ENCODE peak calls at places on chromosomes 7 and 10, in four cellular contexts. E is CD4-positive, alpha-beta T cell; Q is cardiac muscle cell; L is WERI-Rb-1. R is an unnamed sample.

GRCh38 chr7:50960621-50961310 is 178.1 kb upstream of the GRB10 start:
- DNase-seq in E (no peak), Q (no peak), L (no peak), R (no peak)

GRCh38 chr7:107594961-107595737 is 15.1 kb downstream of the BCAP29 start:
- DNase-seq in E (no peak), Q (peak), L (no peak), R (no peak)

GRCh38 chr7:132402096-132402495 is 174.2 kb downstream of the PLXNA4 start:
- DNase-seq in E (no peak), Q (no peak), L (no peak), R (no peak)

GRCh38 chr7:11373546-11374142 is 400.0 kb downstream of the PHF14 start:
- DNase-seq in E (no peak), Q (peak), L (no peak), R (no peak)

GRCh38 chr7:101996131-101996691 is 178.8 kb downstream of the CUX1 start:
- DNase-seq in E (no peak), Q (no peak), L (no peak), R (no peak)

GRCh38 chr7:137618748-137619147 is 228.0 kb downstream of the DGKI start:
- DNase-seq in E (no peak), Q (no peak), L (no peak), R (no peak)

GRCh38 chr10:6074489-6075301 is 12.5 kb upstream of the IL2RA start:
- DNase-seq in E (no peak), Q (peak), L (no peak), R (no peak)

GRCh38 chr7:98242934-98243333 is 9.1 kb downstream of the TECPR1 start:
- DNase-seq in E (no peak), Q (no peak), L (no peak), R (no peak)

GRCh38 chr7:107284911-107285479 is 116.2 kb downstream of the HBP1 start:
- DNase-seq in E (no peak), Q (peak), L (no peak), R (no peak)

DNA sequence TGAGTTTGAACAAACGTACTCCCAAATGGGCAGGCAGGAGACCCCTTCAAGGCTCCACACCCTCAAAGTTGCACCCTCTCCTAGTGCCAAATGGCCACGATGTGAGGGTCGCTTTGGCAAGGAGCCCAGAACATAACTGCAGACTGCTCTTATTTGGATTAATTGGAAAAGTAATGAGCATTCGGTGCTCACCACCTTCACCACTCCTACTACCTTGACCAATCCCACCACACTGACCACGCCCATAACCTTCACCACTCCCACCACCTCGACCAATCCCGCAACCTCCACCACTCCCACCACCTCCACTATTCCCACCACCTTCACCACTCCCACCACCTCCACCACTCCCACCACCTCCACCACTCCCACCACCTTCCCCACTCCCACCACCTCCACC is 94.7 kb upstream of the PAX2 start:
- DNase-seq in E (no peak), Q (no peak), L (no peak), R (no peak)
- TF ChIP-seq CTCF in E (no peak), Q (no peak), L (no peak), R (no peak)

GRCh38 chr7:41693150-41693997 is 9.5 kb downstream of the INHBA start:
- DNase-seq in E (no peak), Q (peak), L (no peak), R (no peak)
- TF ChIP-seq CTCF in E (no peak), Q (peak), L (no peak), R (peak)

GRCh38 chr7:80044796-80045195 is 89.8 kb upstream of the GNAI1 start:
- DNase-seq in E (no peak), Q (no peak), L (no peak), R (no peak)

GRCh38 chr7:80047032-80047431 is 87.6 kb upstream of the GNAI1 start:
- DNase-seq in E (no peak), Q (no peak), L (no peak), R (no peak)

GRCh38 chr7:80053098-80053497 is 81.5 kb upstream of the GNAI1 start:
- DNase-seq in E (no peak), Q (no peak), L (no peak), R (no peak)

DNA sequence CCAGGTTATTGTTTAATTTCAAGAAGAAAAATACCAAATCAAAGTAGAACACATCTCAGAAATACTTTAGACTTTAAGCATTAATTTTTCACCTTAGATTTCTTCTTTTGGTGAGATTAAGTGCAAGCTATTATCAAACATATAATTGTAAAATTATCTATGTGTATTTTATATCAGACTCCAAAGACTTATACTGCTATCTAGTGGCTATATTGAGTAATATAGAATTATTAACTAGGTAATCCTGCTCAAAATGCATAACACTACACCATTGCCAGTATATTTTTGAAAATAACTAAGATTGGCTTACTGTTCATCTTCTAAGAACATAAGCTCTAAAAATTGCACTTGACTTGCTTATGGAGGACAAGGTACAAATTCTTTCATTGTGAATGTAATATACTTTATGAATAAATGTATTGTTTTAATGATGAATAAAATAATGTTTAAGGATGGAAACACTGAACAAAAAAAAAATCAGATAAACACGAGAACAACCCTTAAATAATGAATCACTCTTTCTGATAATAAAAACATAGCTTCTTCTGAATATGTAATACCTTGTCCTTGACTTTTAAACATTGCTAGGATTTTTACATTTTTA is 86.7 kb upstream of the GNAI1 start:
- DNase-seq in E (no peak), Q (peak), L (no peak), R (no peak)
- TF ChIP-seq CTCF in E (no peak), Q (peak), L (no peak), R (no peak)

DNA sequence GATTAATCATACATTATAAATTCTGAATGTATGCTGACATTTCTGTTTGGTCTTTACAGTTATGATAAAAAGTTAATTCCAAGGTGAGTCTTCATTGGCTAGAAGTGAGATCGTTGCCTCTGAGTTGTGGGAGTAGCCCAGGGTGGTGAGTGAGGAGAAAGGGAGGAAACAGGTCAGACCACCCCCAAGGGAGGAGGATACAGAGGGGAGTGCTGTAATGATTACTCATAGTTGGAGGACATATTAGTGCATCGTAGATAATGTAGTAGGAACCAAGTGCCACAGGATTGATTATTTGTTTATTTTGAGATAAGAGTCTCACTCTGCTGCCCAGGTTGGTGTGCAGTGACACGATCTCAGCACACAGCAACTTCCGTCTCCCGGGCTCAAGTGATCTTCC is 672.2 kb downstream of the INHBA start:
- DNase-seq in E (no peak), Q (no peak), L (no peak), R (no peak)
- TF ChIP-seq CTCF in E (no peak), Q (no peak), L (no peak), R (no peak)

DNA sequence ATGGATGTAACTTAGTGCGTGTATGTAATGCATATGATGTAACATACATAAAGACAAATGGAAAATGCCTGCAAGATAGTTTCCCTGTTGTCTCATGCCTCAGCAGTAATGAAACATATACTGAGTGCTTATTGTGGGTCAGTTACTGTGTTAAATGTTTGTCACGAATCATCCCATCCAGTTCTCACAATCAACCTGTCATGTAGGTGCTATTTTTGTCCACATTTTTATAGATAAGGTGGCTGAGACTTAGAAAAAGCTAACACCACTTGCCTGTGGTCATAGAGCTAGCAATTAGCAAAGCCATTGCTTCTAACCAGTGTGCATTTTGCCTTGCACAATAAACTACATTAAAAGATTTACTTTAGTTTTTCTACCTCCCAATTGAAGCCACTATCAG is 350.9 kb downstream of the AUTS2 start:
- DNase-seq in E (no peak), Q (no peak), L (no peak), R (no peak)
- TF ChIP-seq CTCF in E (no peak), Q (no peak), L (no peak), R (no peak)